ENCODE peak calls at places on chromosomes 12 and 14, in seven cellular contexts. E is Calu3, H is fibroblast of pulmonary artery, X is glutamatergic neuron, F is esophagus squamous epithelium, U is body of pancreas, P is neural crest cell. Y is an unnamed sample.

GRCh38 chr14:61609143-61609851 is 86.0 kb upstream of the HIF1A start:
- DNase-seq in E (no peak), H (peak), X (peak), F (no peak), U (no peak), P (peak), Y (no peak)

GRCh38 chr14:50040401-50040775 is 76.0 kb downstream of the VCPKMT start:
- DNase-seq in E (peak), H (peak), X (no peak), F (no peak), U (no peak), P (no peak), Y (no peak)

GRCh38 chr12:97140355-97140754 is 233.3 kb downstream of the NEDD1 start:
- DNase-seq in E (no peak), H (no peak), X (no peak), F (no peak), U (no peak), P (no peak), Y (no peak)

GRCh38 chr14:102545461-102546265 is 36.1 kb upstream of the ANKRD9 start:
- DNase-seq in E (no peak), H (peak), X (peak), F (no peak), U (no peak), P (no peak), Y (no peak)

GRCh38 chr12:63042646-63043045 is 107.7 kb upstream of the PPM1H start:
- DNase-seq in E (no peak), H (peak), X (no peak), F (no peak), U (no peak), P (no peak), Y (no peak)

GRCh38 chr14:102262894-102263462 is 42.0 kb downstream of the MOK start:
- DNase-seq in E (peak), H (peak), X (peak), F (no peak), U (no peak), P (peak), Y (no peak)

GRCh38 chr12:12608557-12608957 is 3.1 kb upstream of the CREBL2 start:
- DNase-seq in E (peak), H (peak), X (no peak), F (no peak), U (no peak), P (no peak), Y (no peak)

GRCh38 chr12:115093261-115093660 is 409.3 kb upstream of the TBX3 start:
- DNase-seq in E (no peak), H (no peak), X (no peak), F (no peak), U (no peak), P (no peak), Y (no peak)

GRCh38 chr14:76947078-76947837 is 81.2 kb downstream of the IRF2BPL start:
- DNase-seq in E (peak), H (peak), X (peak), F (peak), U (peak), P (peak), Y (no peak)

GRCh38 chr12:457676-458075 is 2.1 kb upstream of the B4GALNT3 start:
- DNase-seq in E (no peak), H (no peak), X (no peak), F (no peak), U (no peak), P (no peak), Y (no peak)

GRCh38 chr14:103129301-103130016 is 6.2 kb downstream of the TNFAIP2 start:
- DNase-seq in E (no peak), H (no peak), X (no peak), F (no peak), U (peak), P (no peak), Y (no peak)

GRCh38 chr12:76264617-76265016 is 83.6 kb downstream of the BBS10 start:
- DNase-seq in E (no peak), H (peak), X (no peak), F (no peak), U (no peak), P (no peak), Y (no peak)

GRCh38 chr14:80055912-80056801 is 155.1 kb downstream of the DIO2 start:
- DNase-seq in E (peak), H (peak), X (peak), F (no peak), U (peak), P (peak), Y (no peak)

GRCh38 chr14:72513994-72514659 is 379.8 kb downstream of the DPF3 start:
- DNase-seq in E (peak), H (peak), X (peak), F (no peak), U (no peak), P (no peak), Y (no peak)

GRCh38 chr12:10182662-10183061 is 3.8 kb downstream of the TMEM52B start:
- DNase-seq in E (no peak), H (peak), X (no peak), F (no peak), U (no peak), P (no peak), Y (no peak)

GRCh38 chr14:82060219-82060618 is 526.6 kb upstream of the SEL1L start:
- DNase-seq in E (no peak), H (no peak), X (no peak), F (no peak), U (no peak), P (no peak), Y (no peak)

GRCh38 chr12:24808651-24809050 is 140.2 kb downstream of the BCAT1 start:
- DNase-seq in E (no peak), H (no peak), X (no peak), F (no peak), U (no peak), P (no peak), Y (no peak)

GRCh38 chr12:48823281-48823680 is 5.0 kb downstream of the CACNB3 start:
- DNase-seq in E (no peak), H (no peak), X (no peak), F (no peak), U (no peak), P (no peak), Y (no peak)

GRCh38 chr14:68753696-68754095 is 39.2 kb downstream of the ZFP36L1 start:
- DNase-seq in E (no peak), H (peak), X (no peak), F (no peak), U (no peak), P (no peak), Y (no peak)

GRCh38 chr14:91008759-91009409 is 51.6 kb downstream of the RPS6KA5 start:
- DNase-seq in E (peak), H (no peak), X (no peak), F (no peak), U (no peak), P (no peak), Y (no peak)

GRCh38 chr14:42001436-42001835 is 394.8 kb downstream of the LRFN5 start:
- DNase-seq in E (no peak), H (peak), X (no peak), F (no peak), U (no peak), P (no peak), Y (no peak)

GRCh38 chr12:15199886-15200285 is 21.3 kb downstream of the RERG start:
- DNase-seq in E (no peak), H (no peak), X (no peak), F (no peak), U (no peak), P (no peak), Y (no peak)

GRCh38 chr14:69877492-69877891 is 1.7 kb upstream of the SMOC1 start:
- DNase-seq in E (no peak), H (peak), X (no peak), F (no peak), U (no peak), P (no peak), Y (no peak)

GRCh38 chr14:52119030-52119429 is 50.2 kb upstream of the NID2 start:
- DNase-seq in E (no peak), H (no peak), X (no peak), F (no peak), U (peak), P (no peak), Y (no peak)

GRCh38 chr12:95976416-95976832 is 19.7 kb downstream of the HAL start:
- DNase-seq in E (no peak), H (peak), X (no peak), F (no peak), U (no peak), P (no peak), Y (no peak)

GRCh38 chr12:70309348-70309747 is 56.7 kb upstream of the KCNMB4 start:
- DNase-seq in E (no peak), H (peak), X (no peak), F (no peak), U (no peak), P (no peak), Y (no peak)

GRCh38 chr14:99671230-99672224 is 12.6 kb upstream of the CYP46A1 start:
- DNase-seq in E (no peak), H (no peak), X (no peak), F (no peak), U (no peak), P (peak), Y (peak)

GRCh38 chr12:42589465-42590323 is at the start of gene PRICKLE1:
- DNase-seq in E (peak), H (peak), X (peak), F (no peak), U (peak), P (peak), Y (no peak)

GRCh38 chr12:114848661-114849060 is 164.7 kb upstream of the TBX3 start:
- DNase-seq in E (no peak), H (peak), X (no peak), F (no peak), U (no peak), P (no peak), Y (no peak)

GRCh38 chr12:92393504-92393903 is 247.9 kb upstream of the BTG1 start:
- DNase-seq in E (no peak), H (no peak), X (no peak), F (no peak), U (no peak), P (peak), Y (no peak)

GRCh38 chr14:85223667-85224066 is 306.3 kb upstream of the FLRT2 start:
- DNase-seq in E (no peak), H (no peak), X (no peak), F (no peak), U (no peak), P (no peak), Y (no peak)

GRCh38 chr14:36791402-36791801 is 129.7 kb downstream of the PAX9 start:
- DNase-seq in E (no peak), H (no peak), X (no peak), F (no peak), U (no peak), P (no peak), Y (no peak)

GRCh38 chr14:24395609-24396580 is 2.9 kb upstream of the NYNRIN start:
- DNase-seq in E (no peak), H (peak), X (no peak), F (no peak), U (no peak), P (no peak), Y (no peak)

GRCh38 chr12:32261638-32262037 is 137.7 kb upstream of the FGD4 start:
- DNase-seq in E (no peak), H (no peak), X (no peak), F (no peak), U (no peak), P (no peak), Y (no peak)

GRCh38 chr12:120466560-120467315 is 2.8 kb downstream of the SRSF9 start:
- DNase-seq in E (peak), H (peak), X (peak), F (no peak), U (peak), P (peak), Y (no peak)

GRCh38 chr14:103629503-103630121 is 601 bp downstream of the KLC1 start:
- DNase-seq in E (peak), H (no peak), X (peak), F (no peak), U (peak), P (peak), Y (no peak)

DNA sequence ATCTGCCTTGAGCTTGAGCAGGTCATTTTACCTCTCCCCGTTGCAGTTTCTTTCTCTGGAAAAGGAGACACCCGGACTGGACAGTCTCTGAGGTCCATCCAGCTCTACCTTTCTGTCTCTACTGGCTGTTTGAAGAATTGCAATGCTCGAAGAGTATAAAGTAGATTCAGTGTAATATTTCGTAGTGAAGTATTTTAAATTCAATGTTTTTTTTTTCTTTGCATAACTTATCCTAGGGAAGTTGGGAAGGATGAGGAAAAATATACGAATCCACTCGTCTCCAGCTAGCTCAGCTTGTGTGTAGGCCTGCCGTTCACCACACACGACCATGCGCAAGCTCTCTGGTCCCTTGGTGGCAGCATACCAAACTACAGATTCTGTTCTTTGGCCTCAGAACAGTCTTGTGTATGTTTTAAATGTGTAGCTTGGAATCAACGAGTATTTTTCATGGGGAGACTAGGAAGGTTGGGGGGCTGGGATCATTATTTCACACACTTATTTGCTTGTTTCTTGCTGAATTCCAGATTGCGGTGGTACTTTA is 307.9 kb downstream of the CACNA1C start:
- DNase-seq in E (no peak), H (no peak), X (no peak), F (no peak), U (no peak), P (no peak), Y (no peak)
- TF ChIP-seq CTCF in E (no peak), H (peak), X (peak), F (no peak), U (no peak), P (peak), Y (peak)

GRCh38 chr12:103965255-103965589 is 450 bp upstream of the TDG start:
- DNase-seq in E (no peak), H (no peak), X (no peak), F (no peak), U (no peak), P (no peak), Y (no peak)

GRCh38 chr12:103962493-103962892 is 3.2 kb upstream of the TDG start:
- DNase-seq in E (no peak), H (no peak), X (no peak), F (no peak), U (no peak), P (no peak), Y (no peak)

GRCh38 chr12:103964805-103965204 is 867 bp upstream of the TDG start:
- DNase-seq in E (no peak), H (no peak), X (no peak), F (no peak), U (no peak), P (no peak), Y (no peak)

GRCh38 chr12:103966736-103967135 is 1.1 kb downstream of the TDG start:
- DNase-seq in E (no peak), H (no peak), X (no peak), F (no peak), U (no peak), P (no peak), Y (no peak)

GRCh38 chr12:103965590-103966407 is at the start of gene TDG:
- DNase-seq in E (peak), H (peak), X (peak), F (peak), U (peak), P (peak), Y (peak)
- TF ChIP-seq CTCF in E (no peak), H (no peak), X (no peak), F (peak), U (no peak), P (no peak), Y (peak)

DNA sequence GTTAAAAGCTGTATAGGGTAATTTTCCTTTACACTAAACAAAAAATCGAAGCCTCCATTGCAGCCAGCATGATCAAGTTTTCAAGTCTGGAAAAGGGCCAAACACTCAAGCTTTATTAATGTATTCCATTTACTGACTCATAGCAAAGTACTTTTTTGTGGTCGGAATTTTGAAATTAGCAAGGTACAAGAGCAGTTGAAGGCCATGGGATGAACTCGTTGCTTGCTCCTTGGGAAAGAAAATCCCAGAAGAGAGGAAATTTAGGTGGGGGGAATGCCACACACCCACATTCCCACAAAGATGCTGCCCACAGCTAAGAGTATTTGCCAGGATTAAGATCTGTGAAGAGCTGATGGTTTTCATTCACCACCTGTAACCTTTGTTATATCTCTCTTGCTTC is 333.7 kb downstream of the EGLN3 start:
- DNase-seq in E (no peak), H (peak), X (no peak), F (no peak), U (no peak), P (no peak), Y (no peak)
- TF ChIP-seq CTCF in E (no peak), H (no peak), X (no peak), F (no peak), U (no peak), P (no peak), Y (no peak)

DNA sequence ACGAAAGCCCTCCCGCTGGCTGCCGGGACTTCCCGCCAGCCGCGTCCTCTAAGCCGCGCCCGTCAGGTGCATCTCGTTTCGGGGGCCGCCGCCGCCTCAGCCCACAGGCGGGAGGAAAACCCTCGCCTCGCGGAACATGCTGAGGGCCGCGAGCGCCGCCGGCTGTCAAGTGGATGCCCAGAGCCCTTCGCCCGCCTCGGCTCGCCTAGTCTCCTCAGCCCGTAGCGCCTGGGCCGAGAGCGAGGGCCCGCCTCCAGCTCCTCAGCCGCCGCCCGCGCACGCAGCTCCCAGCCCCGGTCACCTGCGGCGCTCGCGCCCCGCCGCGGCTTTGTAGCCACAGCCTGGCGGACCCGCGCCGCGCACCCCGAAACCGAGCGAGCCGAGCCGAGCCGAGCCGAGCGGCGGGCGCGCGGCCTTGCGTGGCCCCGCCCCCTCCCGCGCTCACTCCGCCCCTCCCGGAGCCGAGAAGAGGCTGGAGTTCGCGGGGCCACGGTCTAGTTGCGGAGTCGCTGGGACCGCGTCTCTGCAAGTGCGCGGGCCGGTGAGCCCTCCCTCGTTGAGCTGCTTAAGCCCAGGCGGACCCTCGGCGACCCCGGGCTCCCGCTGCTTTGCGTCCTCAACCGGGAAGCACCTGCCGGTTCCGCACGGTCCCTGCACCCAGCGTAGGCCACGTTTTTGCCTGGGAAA is at the start of gene EML5:
- DNase-seq in E (peak), H (peak), X (peak), F (peak), U (peak), P (peak), Y (peak)
- TF ChIP-seq CTCF in E (peak), H (peak), X (peak), F (peak), U (peak), P (peak), Y (peak)

GRCh38 chr14:30559638-30560071 is 697 bp downstream of the G2E3 start:
- DNase-seq in E (no peak), H (peak), X (no peak), F (no peak), U (no peak), P (no peak), Y (no peak)

GRCh38 chr14:30564235-30564867 is 5.4 kb downstream of the G2E3 start:
- DNase-seq in E (no peak), H (no peak), X (no peak), F (no peak), U (no peak), P (no peak), Y (no peak)

GRCh38 chr14:30558362-30558674 is 640 bp upstream of the G2E3 start:
- DNase-seq in E (no peak), H (no peak), X (no peak), F (no peak), U (no peak), P (no peak), Y (no peak)

GRCh38 chr14:30560581-30560980 is 1.6 kb downstream of the G2E3 start:
- DNase-seq in E (no peak), H (no peak), X (no peak), F (no peak), U (no peak), P (no peak), Y (no peak)

GRCh38 chr14:30558675-30559555 is at the start of gene G2E3:
- DNase-seq in E (peak), H (peak), X (peak), F (peak), U (peak), P (peak), Y (peak)
- TF ChIP-seq CTCF in E (no peak), H (no peak), X (no peak), F (no peak), U (no peak), P (no peak), Y (no peak)

Y was measured in chondrocyte.